ENCODE peak calls at places on chromosomes 12 and 14, in six cellular contexts. J, C, I, F, Z and A are unnamed samples.

GRCh38 chr12:46794593-46795190 is 31.1 kb downstream of the SLC38A4 start:
- DNase-seq in J (no peak), C (no peak), I (no peak), F (no peak), Z (no peak), A (no peak)

GRCh38 chr12:52321433-52321832 is 235 bp upstream of the KRT83 start:
- DNase-seq in J (no peak), C (no peak), I (no peak), F (no peak), Z (no peak), A (no peak)

GRCh38 chr12:52063081-52063985 is 6.4 kb upstream of the ATG101 start:
- DNase-seq in J (no peak), C (no peak), I (no peak), F (no peak), Z (no peak), A (no peak)

GRCh38 chr12:71354871-71355270 is 84.7 kb upstream of the LGR5 start:
- DNase-seq in J (no peak), C (no peak), I (no peak), F (no peak), Z (no peak), A (no peak)

GRCh38 chr12:12017135-12017581 is 53.6 kb upstream of the BCL2L14 start:
- DNase-seq in J (no peak), C (no peak), I (no peak), F (no peak), Z (no peak), A (no peak)

GRCh38 chr14:58912799-58913432 is 275.2 kb downstream of the DACT1 start:
- DNase-seq in J (no peak), C (peak; percentile 92), I (no peak), F (no peak), Z (no peak), A (no peak)

GRCh38 chr12:2291182-2291832 is 238.5 kb downstream of the CACNA1C start:
- DNase-seq in J (peak; percentile 61), C (peak; percentile 57), I (peak; percentile 49), F (no peak), Z (peak; percentile 68), A (no peak)

GRCh38 chr14:23640524-23641141 is 4.5 kb downstream of the DHRS2 start:
- DNase-seq in J (peak; percentile 31), C (peak; percentile 72), I (no peak), F (no peak), Z (peak; percentile 63), A (peak; percentile 40)

GRCh38 chr14:100733152-100733850 is 6.6 kb downstream of the DLK1 start:
- DNase-seq in J (no peak), C (no peak), I (no peak), F (no peak), Z (no peak), A (no peak)

GRCh38 chr12:14874882-14875281 is 10.8 kb downstream of the MGP start:
- DNase-seq in J (no peak), C (peak; percentile 23), I (no peak), F (no peak), Z (peak; percentile 47), A (no peak)

GRCh38 chr14:78519863-78520262 is 349.7 kb downstream of the NRXN3 start:
- DNase-seq in J (peak; percentile 18), C (peak; percentile 26), I (peak; percentile 38), F (no peak), Z (peak; percentile 25), A (no peak)

GRCh38 chr12:70692681-70693288 is 55.6 kb upstream of the PTPRB start:
- DNase-seq in J (peak; percentile 68), C (peak; percentile 58), I (no peak), F (no peak), Z (peak; percentile 64), A (peak; percentile 41)

GRCh38 chr12:94900496-94900895 is 103.0 kb downstream of the NDUFA12 start:
- DNase-seq in J (no peak), C (no peak), I (no peak), F (no peak), Z (no peak), A (no peak)

GRCh38 chr14:80136358-80136757 is 74.9 kb downstream of the DIO2 start:
- DNase-seq in J (no peak), C (peak; percentile 61), I (peak; percentile 4), F (no peak), Z (peak; percentile 6), A (no peak)

GRCh38 chr12:119840617-119841016 is 36.5 kb downstream of the CIT start:
- DNase-seq in J (no peak), C (no peak), I (no peak), F (no peak), Z (no peak), A (no peak)

GRCh38 chr12:69298947-69299346 is 49.2 kb upstream of the LYZ start:
- DNase-seq in J (no peak), C (no peak), I (no peak), F (no peak), Z (no peak), A (no peak)

GRCh38 chr12:119115296-119115905 is 63.3 kb upstream of the HSPB8 start:
- DNase-seq in J (peak; percentile 61), C (peak; percentile 74), I (peak; percentile 63), F (peak; percentile 8), Z (peak; percentile 62), A (peak; percentile 18)

GRCh38 chr12:32151552-32151951 is 44.9 kb downstream of the BICD1 start:
- DNase-seq in J (no peak), C (no peak), I (no peak), F (no peak), Z (no peak), A (no peak)

GRCh38 chr12:18882690-18883089 is 144.8 kb downstream of the CAPZA3 start:
- DNase-seq in J (no peak), C (peak; percentile 17), I (no peak), F (no peak), Z (no peak), A (no peak)

GRCh38 chr14:28975084-28975483 is 208.5 kb downstream of the FOXG1 start:
- DNase-seq in J (no peak), C (no peak), I (no peak), F (no peak), Z (no peak), A (no peak)

GRCh38 chr14:74203546-74203945 is 35.7 kb upstream of the VSX2 start:
- DNase-seq in J (no peak), C (no peak), I (no peak), F (no peak), Z (no peak), A (no peak)

DNA sequence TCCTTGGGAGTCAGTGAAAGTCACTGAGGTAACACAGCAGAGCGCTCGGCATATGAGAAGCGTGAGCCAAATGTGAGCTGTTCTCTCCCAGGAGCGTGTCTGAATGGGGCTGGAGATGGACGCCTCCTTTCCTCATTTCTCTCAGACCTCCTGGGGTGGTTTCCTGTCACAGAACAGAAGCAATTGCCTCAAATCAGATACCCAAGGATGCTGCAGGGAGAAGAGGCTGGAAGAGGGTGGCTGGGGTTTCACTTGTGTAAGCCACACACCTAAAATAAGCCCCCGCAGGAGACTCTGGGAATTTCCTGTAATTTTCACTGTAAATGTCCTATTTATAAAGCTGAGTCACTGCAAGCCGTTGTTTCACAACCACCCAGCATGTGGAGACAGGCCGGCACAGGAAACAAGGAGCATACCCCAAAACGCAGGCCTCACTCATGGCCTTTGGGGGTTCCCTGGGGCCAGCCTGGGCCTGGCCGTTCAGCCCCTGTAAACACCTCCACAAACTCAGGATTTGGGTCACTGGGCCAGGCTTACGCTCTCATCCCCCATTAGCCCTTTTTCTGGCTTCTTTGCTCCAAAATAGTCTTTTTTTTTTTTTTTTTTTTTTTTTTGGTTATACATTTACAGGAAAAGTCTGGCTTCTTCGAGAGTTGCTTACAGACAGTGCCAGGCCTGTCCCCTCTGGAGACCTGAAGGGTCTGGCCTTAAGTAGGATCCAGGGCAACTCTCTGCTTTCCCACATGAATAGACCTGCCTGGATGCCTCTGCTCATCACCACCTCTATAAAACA is 55.3 kb downstream of the VCPKMT start:
- DNase-seq in J (peak; percentile 95), C (peak; percentile 88), I (peak; percentile 57), F (peak; percentile 76), Z (peak; percentile 97), A (peak; percentile 91)
- TF ChIP-seq CTCF in J (peak; percentile 28), C (peak; percentile 33), I (no peak), F (peak; percentile 34), Z (peak; percentile 22), A (peak; percentile 62)

DNA sequence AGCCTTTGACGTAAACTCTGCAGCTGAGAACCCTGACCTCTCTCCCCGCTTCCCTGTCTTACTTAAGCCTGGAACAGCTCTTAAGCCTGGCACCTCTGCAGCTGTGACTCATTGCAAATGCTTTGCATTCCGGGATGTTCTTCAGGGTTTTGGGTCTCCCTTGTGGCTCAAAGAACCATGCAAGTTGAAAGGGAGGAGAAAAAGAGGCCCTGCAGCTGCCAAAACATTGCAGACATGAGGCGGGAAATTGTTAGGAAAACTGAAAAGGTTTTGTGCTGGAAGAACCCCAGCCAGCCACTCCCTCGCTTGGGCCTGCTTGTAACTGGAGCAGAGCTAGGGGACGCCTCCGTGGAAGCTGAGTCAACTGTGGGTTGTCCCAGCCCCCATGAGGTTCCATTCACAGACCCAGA is 60.2 kb upstream of the FERMT2 start:
- DNase-seq in J (peak; percentile 98), C (peak; percentile 89), I (no peak), F (peak; percentile 96), Z (peak; percentile 99), A (peak; percentile 96)
- TF ChIP-seq CTCF in J (no peak), C (no peak), I (no peak), F (no peak), Z (no peak), A (no peak)

DNA sequence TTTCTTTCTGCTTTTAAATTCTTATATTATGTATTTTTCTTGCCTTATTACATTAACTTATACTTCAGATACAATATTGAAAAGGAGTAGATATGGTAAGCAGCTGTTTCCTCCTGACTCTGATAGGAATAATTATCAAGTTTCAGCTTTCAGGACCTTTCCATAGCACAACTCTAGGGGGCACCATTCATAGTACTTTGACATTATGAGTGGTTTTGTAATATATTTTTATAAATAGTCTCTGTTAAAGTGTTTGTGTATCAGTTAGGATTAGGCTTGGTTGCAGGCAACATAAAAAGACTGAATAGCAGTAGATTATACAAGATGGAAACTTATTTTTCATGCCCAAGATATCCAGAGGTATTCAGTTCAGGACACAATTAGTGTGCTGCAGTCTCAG is 27.9 kb upstream of the PARP11 start:
- DNase-seq in J (no peak), C (no peak), I (no peak), F (no peak), Z (no peak), A (no peak)
- TF ChIP-seq CTCF in J (no peak), C (no peak), I (no peak), F (no peak), Z (no peak), A (peak; percentile 27)

DNA sequence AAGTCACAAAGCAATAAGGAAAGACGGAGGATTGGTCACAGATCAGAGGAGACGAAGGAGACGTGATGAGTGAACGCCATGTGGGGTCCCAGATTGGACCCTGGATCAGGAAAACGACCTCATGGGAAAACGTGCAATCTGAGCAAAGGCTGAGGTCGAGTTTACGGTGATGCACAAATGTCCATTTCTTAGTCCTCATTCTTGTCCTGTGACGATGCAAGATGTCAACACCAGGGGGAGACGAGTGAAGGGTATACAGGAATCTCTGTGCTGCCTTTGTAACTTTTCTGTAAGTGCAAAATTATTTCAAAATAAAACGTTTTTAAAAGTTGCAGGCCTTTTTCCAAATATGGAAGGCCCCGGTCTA is 329.8 kb downstream of the MED13L start:
- DNase-seq in J (no peak), C (no peak), I (no peak), F (no peak), Z (no peak), A (no peak)
- TF ChIP-seq CTCF in J (peak; percentile 21), C (no peak), I (peak; percentile 29), F (no peak), Z (peak; percentile 18), A (no peak)

DNA sequence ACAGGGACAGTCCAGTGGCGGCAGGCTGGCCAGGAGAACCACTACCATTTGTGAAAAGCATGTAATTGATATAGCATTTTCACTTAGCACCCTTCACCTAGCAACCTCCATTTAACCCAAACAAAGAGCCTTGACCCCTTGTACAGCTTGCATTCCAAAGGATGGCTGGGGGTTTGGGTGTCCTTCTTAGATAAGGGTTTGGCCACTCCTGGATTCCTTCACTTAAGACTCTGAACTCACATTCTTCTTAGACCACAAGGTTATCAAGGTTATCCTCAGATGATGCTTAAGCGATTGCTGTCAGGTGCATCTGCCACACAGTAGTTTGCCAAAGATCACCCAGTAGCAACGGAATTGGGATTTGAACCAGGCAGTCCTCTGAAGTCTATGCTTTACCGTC is 102.8 kb downstream of the ZNF664 start:
- DNase-seq in J (no peak), C (no peak), I (no peak), F (no peak), Z (no peak), A (no peak)
- TF ChIP-seq CTCF in J (no peak), C (no peak), I (no peak), F (no peak), Z (no peak), A (no peak)